ENCODE peak calls at places on chromosomes 13 and 19, in four cellular contexts. One of them, this sample, is unnamed.

GRCh38 chr19:23345838-23346237 is 49.4 kb downstream of the ZNF91 start:
- DNase-seq in nephron progenitor cell: no peak
- DNase-seq in adipocyte: no peak
- DNase-seq in lower leg skin: no peak
- DNase-seq in this sample: no peak

GRCh38 chr19:2116507-2116906 is 19.8 kb downstream of the IZUMO4 start:
- DNase-seq in nephron progenitor cell: no peak
- DNase-seq in adipocyte: no peak
- DNase-seq in lower leg skin: no peak
- DNase-seq in this sample: no peak

GRCh38 chr19:58228584-58229254 is at the start of gene ZNF544:
- DNase-seq in nephron progenitor cell: peak
- DNase-seq in adipocyte: peak
- DNase-seq in lower leg skin: peak
- DNase-seq in this sample: peak

GRCh38 chr19:29662604-29663404 is 2.5 kb upstream of the PLEKHF1 start:
- DNase-seq in nephron progenitor cell: no peak
- DNase-seq in adipocyte: peak
- DNase-seq in lower leg skin: peak
- DNase-seq in this sample: peak

GRCh38 chr19:4776436-4777205 is 14.9 kb upstream of the FEM1A start:
- DNase-seq in nephron progenitor cell: no peak
- DNase-seq in adipocyte: no peak
- DNase-seq in lower leg skin: no peak
- DNase-seq in this sample: no peak

GRCh38 chr19:14059093-14059480 is 2.8 kb downstream of the PALM3 start:
- DNase-seq in nephron progenitor cell: peak
- DNase-seq in adipocyte: peak
- DNase-seq in lower leg skin: peak
- DNase-seq in this sample: no peak

GRCh38 chr19:5434970-5435641 is 20.1 kb upstream of the ZNRF4 start:
- DNase-seq in nephron progenitor cell: no peak
- DNase-seq in adipocyte: peak
- DNase-seq in lower leg skin: no peak
- DNase-seq in this sample: peak

GRCh38 chr13:106038752-106039151 is 496.7 kb downstream of the EFNB2 start:
- DNase-seq in nephron progenitor cell: no peak
- DNase-seq in adipocyte: peak
- DNase-seq in lower leg skin: no peak
- DNase-seq in this sample: peak

GRCh38 chr19:3835055-3835435 is 33.8 kb downstream of the ZFR2 start:
- DNase-seq in nephron progenitor cell: no peak
- DNase-seq in adipocyte: no peak
- DNase-seq in lower leg skin: no peak
- DNase-seq in this sample: no peak

GRCh38 chr13:99993660-99994455 is 12.3 kb downstream of the ZIC2 start:
- DNase-seq in nephron progenitor cell: peak
- DNase-seq in adipocyte: no peak
- DNase-seq in lower leg skin: peak
- DNase-seq in this sample: no peak

This sample was measured in GM03348.